ENCODE peak calls at places on chromosomes 16 and 17, in seven cellular contexts. One of them, this sample, is unnamed.

GRCh38 chr17:41061969-41062368 is 2.1 kb upstream of the KRTAP2-3 start:
- DNase-seq in Peyer's patch: no peak
- DNase-seq in IMR-90: peak; percentile 97
- DNase-seq in thyroid gland: no peak
- DNase-seq in breast epithelium: no peak
- DNase-seq in stomach: no peak
- DNase-seq in heart left ventricle: no peak
- DNase-seq in this sample: no peak

GRCh38 chr16:85172465-85173071 is 60.3 kb upstream of the CIBAR2 start:
- DNase-seq in thyroid gland: peak; percentile 52
- DNase-seq in IMR-90: peak; percentile 53
- DNase-seq in Peyer's patch: no peak
- DNase-seq in heart left ventricle: peak; percentile 59
- DNase-seq in stomach: no peak
- DNase-seq in breast epithelium: no peak
- DNase-seq in this sample: no peak

GRCh38 chr17:40559016-40559853 is 6.0 kb downstream of the CCR7 start:
- DNase-seq in Peyer's patch: peak; percentile 40
- DNase-seq in heart left ventricle: no peak
- DNase-seq in thyroid gland: no peak
- DNase-seq in IMR-90: no peak
- DNase-seq in breast epithelium: peak; percentile 82
- DNase-seq in stomach: peak; percentile 5
- DNase-seq in this sample: peak; percentile 95

GRCh38 chr17:48484850-48485249 is 46.0 kb downstream of the HOXB1 start:
- DNase-seq in Peyer's patch: no peak
- DNase-seq in thyroid gland: no peak
- DNase-seq in stomach: no peak
- DNase-seq in breast epithelium: no peak
- DNase-seq in IMR-90: peak; percentile 77
- DNase-seq in heart left ventricle: no peak
- DNase-seq in this sample: no peak

GRCh38 chr17:2706911-2707510 is 4.6 kb downstream of the CLUH start:
- DNase-seq in thyroid gland: no peak
- DNase-seq in breast epithelium: no peak
- DNase-seq in heart left ventricle: no peak
- DNase-seq in stomach: no peak
- DNase-seq in IMR-90: no peak
- DNase-seq in Peyer's patch: peak; percentile 44
- DNase-seq in this sample: no peak

GRCh38 chr16:53566568-53566967 is 63.6 kb upstream of the AKTIP start:
- DNase-seq in thyroid gland: no peak
- DNase-seq in stomach: no peak
- DNase-seq in IMR-90: no peak
- DNase-seq in Peyer's patch: no peak
- DNase-seq in breast epithelium: no peak
- DNase-seq in heart left ventricle: no peak
- DNase-seq in this sample: no peak

GRCh38 chr16:47228241-47228640 is 84.5 kb upstream of the NETO2 start:
- DNase-seq in stomach: no peak
- DNase-seq in thyroid gland: no peak
- DNase-seq in breast epithelium: no peak
- DNase-seq in IMR-90: no peak
- DNase-seq in Peyer's patch: no peak
- DNase-seq in heart left ventricle: no peak
- DNase-seq in this sample: no peak

GRCh38 chr17:12358477-12358876 is 307.2 kb upstream of the MYOCD start:
- DNase-seq in thyroid gland: peak; percentile 82
- DNase-seq in IMR-90: peak; percentile 6
- DNase-seq in breast epithelium: no peak
- DNase-seq in Peyer's patch: no peak
- DNase-seq in stomach: no peak
- DNase-seq in heart left ventricle: no peak
- DNase-seq in this sample: no peak

GRCh38 chr16:67542464-67542863 is 13.8 kb downstream of the RIPOR1 start:
- DNase-seq in heart left ventricle: no peak
- DNase-seq in thyroid gland: peak; percentile 35
- DNase-seq in stomach: peak; percentile 40
- DNase-seq in Peyer's patch: no peak
- DNase-seq in breast epithelium: no peak
- DNase-seq in IMR-90: peak; percentile 66
- DNase-seq in this sample: no peak

GRCh38 chr16:56336711-56337110 is 88.6 kb downstream of the AMFR start:
- DNase-seq in Peyer's patch: no peak
- DNase-seq in thyroid gland: no peak
- DNase-seq in IMR-90: no peak
- DNase-seq in stomach: no peak
- DNase-seq in breast epithelium: no peak
- DNase-seq in heart left ventricle: no peak
- DNase-seq in this sample: no peak

GRCh38 chr16:57289391-57290257 is 5.2 kb upstream of the PLLP start:
- DNase-seq in heart left ventricle: no peak
- DNase-seq in Peyer's patch: no peak
- DNase-seq in thyroid gland: peak; percentile 36
- DNase-seq in breast epithelium: no peak
- DNase-seq in stomach: no peak
- DNase-seq in IMR-90: no peak
- DNase-seq in this sample: no peak

GRCh38 chr17:8192070-8192815 is 2.3 kb upstream of the BORCS6 start:
- DNase-seq in breast epithelium: peak; percentile 74
- DNase-seq in Peyer's patch: peak; percentile 74
- DNase-seq in thyroid gland: peak; percentile 84
- DNase-seq in IMR-90: peak; percentile 85
- DNase-seq in heart left ventricle: peak; percentile 88
- DNase-seq in stomach: peak; percentile 78
- DNase-seq in this sample: no peak

GRCh38 chr17:58207451-58207850 is 11.6 kb downstream of the MKS1 start:
- DNase-seq in IMR-90: no peak
- DNase-seq in breast epithelium: no peak
- DNase-seq in Peyer's patch: no peak
- DNase-seq in stomach: no peak
- DNase-seq in thyroid gland: no peak
- DNase-seq in heart left ventricle: no peak
- DNase-seq in this sample: no peak

GRCh38 chr17:30235386-30236296 is at the start of gene SLC6A4:
- DNase-seq in thyroid gland: peak; percentile 17
- DNase-seq in stomach: no peak
- DNase-seq in IMR-90: no peak
- DNase-seq in breast epithelium: no peak
- DNase-seq in heart left ventricle: no peak
- DNase-seq in Peyer's patch: no peak
- DNase-seq in this sample: no peak

GRCh38 chr16:56401482-56401881 is 23.9 kb downstream of the AMFR start:
- DNase-seq in breast epithelium: no peak
- DNase-seq in stomach: no peak
- DNase-seq in heart left ventricle: no peak
- DNase-seq in thyroid gland: no peak
- DNase-seq in Peyer's patch: no peak
- DNase-seq in IMR-90: no peak
- DNase-seq in this sample: no peak

GRCh38 chr17:50817142-50817751 is 18.1 kb upstream of the WFIKKN2 start:
- DNase-seq in thyroid gland: peak; percentile 34
- DNase-seq in heart left ventricle: peak; percentile 49
- DNase-seq in stomach: peak; percentile 68
- DNase-seq in IMR-90: no peak
- DNase-seq in Peyer's patch: peak; percentile 74
- DNase-seq in breast epithelium: no peak
- DNase-seq in this sample: no peak

GRCh38 chr17:76535788-76536510 is 1.6 kb downstream of the CYGB start:
- DNase-seq in IMR-90: no peak
- DNase-seq in breast epithelium: no peak
- DNase-seq in heart left ventricle: no peak
- DNase-seq in Peyer's patch: peak; percentile 44
- DNase-seq in stomach: no peak
- DNase-seq in thyroid gland: no peak
- DNase-seq in this sample: no peak

GRCh38 chr16:82082543-82083244 is 47.6 kb downstream of the HSD17B2 start:
- DNase-seq in Peyer's patch: no peak
- DNase-seq in breast epithelium: no peak
- DNase-seq in heart left ventricle: no peak
- DNase-seq in IMR-90: peak; percentile 52
- DNase-seq in stomach: no peak
- DNase-seq in thyroid gland: no peak
- DNase-seq in this sample: no peak

GRCh38 chr16:82081271-82081670 is 46.2 kb downstream of the HSD17B2 start:
- DNase-seq in Peyer's patch: no peak
- DNase-seq in IMR-90: no peak
- DNase-seq in thyroid gland: no peak
- DNase-seq in breast epithelium: no peak
- DNase-seq in heart left ventricle: no peak
- DNase-seq in stomach: no peak
- DNase-seq in this sample: no peak

GRCh38 chr16:82085380-82085779 is 50.3 kb downstream of the HSD17B2 start:
- DNase-seq in thyroid gland: no peak
- DNase-seq in Peyer's patch: no peak
- DNase-seq in stomach: no peak
- DNase-seq in heart left ventricle: no peak
- DNase-seq in IMR-90: no peak
- DNase-seq in breast epithelium: no peak
- DNase-seq in this sample: no peak

GRCh38 chr16:82082097-82082496 is 47.0 kb downstream of the HSD17B2 start:
- DNase-seq in IMR-90: no peak
- DNase-seq in breast epithelium: no peak
- DNase-seq in Peyer's patch: no peak
- DNase-seq in heart left ventricle: no peak
- DNase-seq in stomach: no peak
- DNase-seq in thyroid gland: no peak
- DNase-seq in this sample: no peak

DNA sequence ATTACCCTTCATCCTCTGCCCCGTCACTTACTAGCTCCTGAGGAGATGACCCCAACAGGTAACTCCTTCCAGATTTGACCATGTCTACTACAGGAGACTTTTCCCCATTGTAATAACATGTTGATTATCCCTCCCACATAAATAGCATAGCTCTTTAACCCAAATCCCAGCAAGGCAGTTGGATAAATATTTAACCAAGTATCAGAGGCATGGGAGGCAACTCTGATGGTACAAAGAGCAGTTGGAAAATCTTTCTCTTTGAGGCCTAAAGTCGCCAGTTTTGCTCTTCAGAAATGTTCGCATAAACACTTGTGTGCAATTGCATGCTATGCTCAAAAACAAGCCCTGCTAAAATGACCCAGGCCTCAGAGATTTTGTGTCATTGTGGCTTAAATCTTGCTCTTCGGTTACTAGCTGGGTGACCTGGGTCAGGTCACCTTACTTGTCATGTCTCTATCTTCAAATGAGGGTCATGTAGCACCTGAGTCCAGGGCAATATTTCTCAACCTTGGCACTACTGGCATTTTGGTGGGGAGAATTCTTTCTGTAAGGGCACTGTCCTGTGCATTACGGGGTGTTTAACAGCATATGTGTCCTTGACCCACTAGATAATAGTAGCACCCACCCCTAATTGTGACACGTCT is 48.8 kb downstream of the HSD17B2 start:
- DNase-seq in stomach: no peak
- DNase-seq in Peyer's patch: no peak
- DNase-seq in IMR-90: no peak
- DNase-seq in breast epithelium: no peak
- DNase-seq in thyroid gland: no peak
- DNase-seq in heart left ventricle: no peak
- DNase-seq in this sample: no peak
- H3K4me1 ChIP-seq in stomach: no peaks in the 10 kb centered on the region
- H3K4me1 ChIP-seq in Peyer's patch: no peaks in the 10 kb centered on the region
- H3K4me1 ChIP-seq in IMR-90: peaks cover 7% of the 10 kb centered on the region
- H3K4me1 ChIP-seq in breast epithelium: no peaks in the 10 kb centered on the region
- H3K4me1 ChIP-seq in thyroid gland: no peaks in the 10 kb centered on the region
- H3K4me1 ChIP-seq in heart left ventricle: no peaks in the 10 kb centered on the region
- H3K4me1 ChIP-seq in this sample: no peaks in the 10 kb centered on the region

DNA sequence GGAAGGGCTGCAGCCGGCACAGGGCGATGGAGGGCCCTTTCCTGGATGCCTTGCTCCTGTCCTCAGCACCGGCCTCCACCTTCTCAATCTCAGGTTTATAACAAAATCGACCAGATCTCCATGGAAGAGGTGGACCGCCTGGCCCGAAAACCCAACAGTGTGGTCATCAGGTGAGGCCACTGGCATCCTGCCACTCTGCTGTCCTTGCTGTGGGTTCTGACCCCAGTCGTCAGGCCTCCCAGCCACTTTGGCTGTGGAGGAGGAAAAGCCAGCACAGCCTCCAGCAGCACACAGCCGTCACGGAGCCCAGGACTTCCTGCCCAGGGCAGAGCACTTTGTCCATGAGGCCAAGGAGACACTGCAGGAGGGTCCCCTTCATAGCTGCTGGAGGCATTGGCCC is 6.7 kb upstream of the MYO15A start:
- DNase-seq in Peyer's patch: no peak
- DNase-seq in thyroid gland: no peak
- DNase-seq in heart left ventricle: no peak
- DNase-seq in stomach: no peak
- DNase-seq in breast epithelium: no peak
- DNase-seq in IMR-90: no peak
- DNase-seq in this sample: no peak
- TF ChIP-seq POLR2A in Peyer's patch: no peak
- TF ChIP-seq POLR2A in thyroid gland: no peak
- TF ChIP-seq POLR2A in heart left ventricle: no peak
- TF ChIP-seq POLR2A in stomach: no peak
- TF ChIP-seq POLR2A in breast epithelium: no peak
- TF ChIP-seq POLR2A in IMR-90: no peak
- TF ChIP-seq POLR2A in this sample: no peak

DNA sequence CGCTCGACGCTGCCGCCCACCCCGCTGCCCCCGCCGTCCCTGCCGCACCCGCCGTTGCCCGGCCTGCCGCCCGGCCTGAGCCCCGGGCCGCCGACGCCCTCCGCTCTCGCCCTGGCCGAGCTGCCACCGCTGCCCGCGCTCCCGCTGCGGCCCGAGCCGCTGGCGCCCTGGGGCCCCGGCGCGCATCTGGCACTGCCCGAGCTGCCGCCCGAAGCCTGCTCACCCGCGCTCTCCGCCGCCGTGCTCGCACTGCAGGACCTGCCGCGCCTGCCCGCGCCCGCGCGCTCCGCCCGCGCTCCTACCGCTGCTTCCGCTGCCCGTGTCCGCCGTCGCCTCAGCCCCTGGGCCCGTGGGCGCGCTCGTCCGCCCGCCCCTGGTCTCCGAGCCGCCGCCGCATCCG is 8.4 kb upstream of the CLDN9 start:
- DNase-seq in breast epithelium: no peak
- DNase-seq in thyroid gland: no peak
- DNase-seq in Peyer's patch: peak; percentile 62
- DNase-seq in IMR-90: no peak
- DNase-seq in stomach: no peak
- DNase-seq in heart left ventricle: no peak
- DNase-seq in this sample: no peak
- H3K27me3 ChIP-seq in breast epithelium: no peaks in the 10 kb centered on the region
- H3K27me3 ChIP-seq in thyroid gland: no peaks in the 10 kb centered on the region
- H3K27me3 ChIP-seq in Peyer's patch: no peaks in the 10 kb centered on the region
- H3K27me3 ChIP-seq in IMR-90: peaks cover 36% of the 10 kb centered on the region
- H3K27me3 ChIP-seq in stomach: no peaks in the 10 kb centered on the region
- H3K27me3 ChIP-seq in heart left ventricle: peaks cover 13% of the 10 kb centered on the region
- H3K27me3 ChIP-seq in this sample: no peaks in the 10 kb centered on the region

GRCh38 chr16:87524407-87524806 is 31.6 kb upstream of the ZCCHC14 start:
- DNase-seq in thyroid gland: no peak
- DNase-seq in heart left ventricle: no peak
- DNase-seq in Peyer's patch: no peak
- DNase-seq in stomach: no peak
- DNase-seq in IMR-90: no peak
- DNase-seq in breast epithelium: no peak
- DNase-seq in this sample: no peak
- H3K4me1 ChIP-seq in thyroid gland: no peaks in the 10 kb centered on the region
- H3K4me1 ChIP-seq in heart left ventricle: no peaks in the 10 kb centered on the region
- H3K4me1 ChIP-seq in Peyer's patch: no peaks in the 10 kb centered on the region
- H3K4me1 ChIP-seq in stomach: no peaks in the 10 kb centered on the region
- H3K4me1 ChIP-seq in IMR-90: no peaks in the 10 kb centered on the region
- H3K4me1 ChIP-seq in breast epithelium: no peaks in the 10 kb centered on the region
- H3K4me1 ChIP-seq in this sample: no peaks in the 10 kb centered on the region

This sample was measured in vagina.